ENCODE peak calls at places on chromosomes 16 and 17, in four cellular contexts. One of them, this sample, is unnamed.

GRCh38 chr17:36188891-36189306 is 7.7 kb downstream of the CCL3L1 start:
- DNase-seq in keratinocyte: no peak
- DNase-seq in fibroblast of lung: no peak
- DNase-seq in neural progenitor cell: no peak
- DNase-seq in this sample: no peak

GRCh38 chr16:58306327-58306726 is 11.5 kb upstream of the PRSS54 start:
- DNase-seq in keratinocyte: peak
- DNase-seq in fibroblast of lung: peak
- DNase-seq in neural progenitor cell: no peak
- DNase-seq in this sample: peak

GRCh38 chr17:77863814-77864161 is 94.7 kb upstream of the TNRC6C start:
- DNase-seq in keratinocyte: no peak
- DNase-seq in fibroblast of lung: peak
- DNase-seq in neural progenitor cell: no peak
- DNase-seq in this sample: peak

GRCh38 chr17:19335951-19336631 is 26.4 kb downstream of the B9D1 start:
- DNase-seq in keratinocyte: no peak
- DNase-seq in fibroblast of lung: no peak
- DNase-seq in neural progenitor cell: no peak
- DNase-seq in this sample: no peak

GRCh38 chr17:1055751-1056645 is 59.1 kb downstream of the TIMM22 start:
- DNase-seq in keratinocyte: no peak
- DNase-seq in fibroblast of lung: peak
- DNase-seq in neural progenitor cell: peak
- DNase-seq in this sample: peak

GRCh38 chr16:79801550-79802090 is 201.1 kb upstream of the MAF start:
- DNase-seq in keratinocyte: peak
- DNase-seq in fibroblast of lung: peak
- DNase-seq in neural progenitor cell: no peak
- DNase-seq in this sample: peak

GRCh38 chr17:7744416-7744815 is 26.9 kb downstream of the DNAH2 start:
- DNase-seq in keratinocyte: no peak
- DNase-seq in fibroblast of lung: no peak
- DNase-seq in neural progenitor cell: no peak
- DNase-seq in this sample: no peak

GRCh38 chr17:81735181-81736102 is 23.4 kb downstream of the SLC25A10 start:
- DNase-seq in keratinocyte: no peak
- DNase-seq in fibroblast of lung: peak
- DNase-seq in neural progenitor cell: no peak
- DNase-seq in this sample: peak

GRCh38 chr17:74453665-74454196 is 12.7 kb upstream of the CD300A start:
- DNase-seq in keratinocyte: no peak
- DNase-seq in fibroblast of lung: no peak
- DNase-seq in neural progenitor cell: peak
- DNase-seq in this sample: no peak

GRCh38 chr17:38885728-38886642 is 16.1 kb downstream of the LASP1 start:
- DNase-seq in keratinocyte: no peak
- DNase-seq in fibroblast of lung: peak
- DNase-seq in neural progenitor cell: peak
- DNase-seq in this sample: peak

GRCh38 chr17:8300629-8301242 is 5.5 kb upstream of the SLC25A35 start:
- DNase-seq in keratinocyte: no peak
- DNase-seq in fibroblast of lung: peak
- DNase-seq in neural progenitor cell: peak
- DNase-seq in this sample: peak

GRCh38 chr16:28168991-28169554 is 42.7 kb downstream of the XPO6 start:
- DNase-seq in keratinocyte: no peak
- DNase-seq in fibroblast of lung: no peak
- DNase-seq in neural progenitor cell: no peak
- DNase-seq in this sample: no peak

GRCh38 chr16:51535591-51535990 is 384.5 kb upstream of the SALL1 start:
- DNase-seq in keratinocyte: no peak
- DNase-seq in fibroblast of lung: no peak
- DNase-seq in neural progenitor cell: peak
- DNase-seq in this sample: no peak

GRCh38 chr16:72938426-72939164 is 109.3 kb downstream of the ZFHX3 start:
- DNase-seq in keratinocyte: no peak
- DNase-seq in fibroblast of lung: peak
- DNase-seq in neural progenitor cell: peak
- DNase-seq in this sample: peak

GRCh38 chr16:66740010-66740409 is 11.4 kb downstream of the DYNC1LI2 start:
- DNase-seq in keratinocyte: no peak
- DNase-seq in fibroblast of lung: no peak
- DNase-seq in neural progenitor cell: peak
- DNase-seq in this sample: peak

GRCh38 chr16:83928341-83929055 is 24.5 kb upstream of the OSGIN1 start:
- DNase-seq in keratinocyte: no peak
- DNase-seq in fibroblast of lung: peak
- DNase-seq in neural progenitor cell: no peak
- DNase-seq in this sample: peak

GRCh38 chr16:56874800-56875199 is 9.8 kb downstream of the SLC12A3 start:
- DNase-seq in keratinocyte: no peak
- DNase-seq in fibroblast of lung: peak
- DNase-seq in neural progenitor cell: no peak
- DNase-seq in this sample: no peak

GRCh38 chr17:9470171-9470570 is 105.4 kb downstream of the STX8 start:
- DNase-seq in keratinocyte: no peak
- DNase-seq in fibroblast of lung: peak
- DNase-seq in neural progenitor cell: no peak
- DNase-seq in this sample: peak

GRCh38 chr16:23013484-23013883 is 135.8 kb downstream of the USP31 start:
- DNase-seq in keratinocyte: no peak
- DNase-seq in fibroblast of lung: no peak
- DNase-seq in neural progenitor cell: peak
- DNase-seq in this sample: peak

GRCh38 chr16:59783191-59783590 is 1049.1 kb upstream of the GOT2 start:
- DNase-seq in keratinocyte: no peak
- DNase-seq in fibroblast of lung: peak
- DNase-seq in neural progenitor cell: no peak
- DNase-seq in this sample: peak

GRCh38 chr17:73067075-73067474 is 25.4 kb downstream of the SLC39A11 start:
- DNase-seq in keratinocyte: no peak
- DNase-seq in fibroblast of lung: peak
- DNase-seq in neural progenitor cell: no peak
- DNase-seq in this sample: no peak

GRCh38 chr16:80046848-80047247 is 446.3 kb upstream of the MAF start:
- DNase-seq in keratinocyte: no peak
- DNase-seq in fibroblast of lung: no peak
- DNase-seq in neural progenitor cell: no peak
- DNase-seq in this sample: no peak

GRCh38 chr16:24988593-24989338 is 26.4 kb downstream of the ARHGAP17 start:
- DNase-seq in keratinocyte: no peak
- DNase-seq in fibroblast of lung: peak
- DNase-seq in neural progenitor cell: no peak
- DNase-seq in this sample: peak

GRCh38 chr17:77124192-77124908 is 16.4 kb upstream of the SEC14L1 start:
- DNase-seq in keratinocyte: no peak
- DNase-seq in fibroblast of lung: peak
- DNase-seq in neural progenitor cell: no peak
- DNase-seq in this sample: peak

DNA sequence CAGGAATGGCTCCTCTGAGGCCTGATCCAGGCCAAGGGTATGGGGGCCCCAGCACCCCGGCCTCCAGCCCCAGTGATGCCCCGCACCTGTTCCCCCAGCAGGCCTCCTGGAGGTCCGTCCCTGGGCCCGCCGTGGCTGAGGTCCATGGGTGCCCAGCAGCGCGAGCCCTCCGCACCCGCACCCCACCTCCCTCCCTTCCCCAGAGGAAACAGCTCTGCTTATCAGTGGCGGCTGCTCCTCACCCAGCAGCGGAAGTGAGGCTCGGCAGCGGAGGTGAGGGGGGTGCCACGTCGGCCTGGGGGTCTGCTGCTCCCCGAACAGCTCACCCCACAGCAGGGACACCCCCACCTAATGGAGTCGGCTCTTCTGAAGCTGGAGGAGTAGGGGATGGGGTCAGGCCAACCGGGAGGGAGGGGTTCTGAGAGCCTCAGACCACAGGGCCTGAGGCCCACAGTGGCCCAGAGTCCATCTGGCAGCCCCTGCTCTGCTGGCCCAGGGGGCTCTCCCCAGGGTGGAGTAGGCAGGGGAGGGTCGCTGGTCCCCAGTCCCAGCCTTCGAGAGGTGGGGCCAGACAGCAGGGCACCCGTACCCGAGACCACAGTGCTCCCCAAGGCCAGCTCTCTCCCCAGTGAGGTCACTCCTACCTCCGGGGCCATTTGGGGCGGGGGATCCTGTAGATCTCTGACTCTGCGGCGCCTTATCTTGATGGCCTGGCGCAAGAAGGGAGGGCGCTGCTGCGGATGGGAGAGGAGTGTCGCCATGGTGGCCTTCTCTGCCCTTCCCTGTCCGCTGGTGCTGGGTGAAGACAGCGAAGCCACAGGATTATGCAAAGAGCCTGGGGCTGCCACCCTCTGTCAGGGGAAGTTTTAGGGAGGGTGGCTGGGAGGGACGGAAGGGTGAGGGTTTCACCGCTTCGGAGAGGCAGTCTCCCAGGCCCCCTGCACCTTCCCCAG is at the start of gene UNC13D:
- DNase-seq in keratinocyte: no peak
- DNase-seq in fibroblast of lung: no peak
- DNase-seq in neural progenitor cell: no peak
- DNase-seq in this sample: no peak
- H3K4me2 ChIP-seq in keratinocyte: peak
- H3K4me2 ChIP-seq in fibroblast of lung: no peak
- H3K4me2 ChIP-seq in neural progenitor cell: no peak
- H3K4me2 ChIP-seq in this sample: no peak

GRCh38 chr17:68461122-68461539 is 3.8 kb upstream of the WIPI1 start:
- DNase-seq in keratinocyte: no peak
- DNase-seq in fibroblast of lung: no peak
- DNase-seq in neural progenitor cell: no peak
- DNase-seq in this sample: no peak
- H3K4me2 ChIP-seq in keratinocyte: no peak
- H3K4me2 ChIP-seq in fibroblast of lung: no peak
- H3K4me2 ChIP-seq in neural progenitor cell: no peak
- H3K4me2 ChIP-seq in this sample: no peak

GRCh38 chr16:55323637-55324490 is at the start of gene IRX6:
- DNase-seq in keratinocyte: peak
- DNase-seq in fibroblast of lung: no peak
- DNase-seq in neural progenitor cell: peak
- DNase-seq in this sample: peak
- H3K4me2 ChIP-seq in keratinocyte: peak
- H3K4me2 ChIP-seq in fibroblast of lung: no peak
- H3K4me2 ChIP-seq in neural progenitor cell: peak
- H3K4me2 ChIP-seq in this sample: no peak

GRCh38 chr16:586645-587590 is 2.9 kb upstream of the RAB40C start:
- DNase-seq in keratinocyte: no peak
- DNase-seq in fibroblast of lung: peak
- DNase-seq in neural progenitor cell: no peak
- DNase-seq in this sample: peak

GRCh38 chr16:585351-585750 is 4.5 kb upstream of the RAB40C start:
- DNase-seq in keratinocyte: no peak
- DNase-seq in fibroblast of lung: no peak
- DNase-seq in neural progenitor cell: peak
- DNase-seq in this sample: no peak

GRCh38 chr16:583815-584591 is 5.9 kb upstream of the RAB40C start:
- DNase-seq in keratinocyte: no peak
- DNase-seq in fibroblast of lung: no peak
- DNase-seq in neural progenitor cell: no peak
- DNase-seq in this sample: no peak

GRCh38 chr16:588639-588888 is 1.3 kb upstream of the RAB40C start:
- DNase-seq in keratinocyte: no peak
- DNase-seq in fibroblast of lung: peak
- DNase-seq in neural progenitor cell: peak
- DNase-seq in this sample: peak

GRCh38 chr16:586047-586644 is 3.7 kb upstream of the RAB40C start:
- DNase-seq in keratinocyte: no peak
- DNase-seq in fibroblast of lung: peak
- DNase-seq in neural progenitor cell: no peak
- DNase-seq in this sample: peak
- H3K4me2 ChIP-seq in keratinocyte: no peak
- H3K4me2 ChIP-seq in fibroblast of lung: no peak
- H3K4me2 ChIP-seq in neural progenitor cell: no peak
- H3K4me2 ChIP-seq in this sample: no peak

DNA sequence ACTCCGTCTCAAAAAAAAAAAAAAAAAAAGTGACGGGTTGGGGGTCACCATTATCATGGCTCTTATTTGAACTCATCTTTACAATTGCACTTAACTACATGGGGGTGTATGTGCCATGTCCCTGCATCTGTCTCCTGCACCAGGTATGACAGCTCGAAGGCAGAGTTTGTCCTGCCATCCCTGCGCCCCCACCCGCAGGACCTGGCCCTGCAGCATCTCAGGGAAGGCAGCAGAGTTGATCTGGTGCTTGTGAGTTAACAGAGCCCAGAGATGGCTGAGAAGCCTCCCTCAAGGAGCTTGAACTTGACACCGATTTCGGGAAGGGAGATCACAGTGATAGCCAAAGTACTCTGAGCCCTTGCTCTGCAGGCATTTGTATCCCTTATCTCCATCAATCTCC is 44.8 kb downstream of the C16orf82 start:
- DNase-seq in keratinocyte: no peak
- DNase-seq in fibroblast of lung: no peak
- DNase-seq in neural progenitor cell: no peak
- DNase-seq in this sample: no peak
- H3K4me2 ChIP-seq in keratinocyte: no peak
- H3K4me2 ChIP-seq in fibroblast of lung: no peak
- H3K4me2 ChIP-seq in neural progenitor cell: no peak
- H3K4me2 ChIP-seq in this sample: no peak

GRCh38 chr16:30889721-30890120 is 4.2 kb downstream of the BCL7C start:
- DNase-seq in keratinocyte: no peak
- DNase-seq in fibroblast of lung: peak
- DNase-seq in neural progenitor cell: no peak
- DNase-seq in this sample: no peak
- H3K4me2 ChIP-seq in keratinocyte: no peak
- H3K4me2 ChIP-seq in fibroblast of lung: no peak
- H3K4me2 ChIP-seq in neural progenitor cell: no peak
- H3K4me2 ChIP-seq in this sample: no peak

GRCh38 chr17:44202756-44203155 is 3.1 kb upstream of the ATXN7L3 start:
- DNase-seq in keratinocyte: no peak
- DNase-seq in fibroblast of lung: no peak
- DNase-seq in neural progenitor cell: no peak
- DNase-seq in this sample: no peak
- H3K4me2 ChIP-seq in keratinocyte: no peak
- H3K4me2 ChIP-seq in fibroblast of lung: peak
- H3K4me2 ChIP-seq in neural progenitor cell: no peak
- H3K4me2 ChIP-seq in this sample: no peak

GRCh38 chr16:89084411-89084810 is 9.2 kb upstream of the ACSF3 start:
- DNase-seq in keratinocyte: no peak
- DNase-seq in fibroblast of lung: no peak
- DNase-seq in neural progenitor cell: no peak
- DNase-seq in this sample: peak
- H3K4me2 ChIP-seq in keratinocyte: no peak
- H3K4me2 ChIP-seq in fibroblast of lung: no peak
- H3K4me2 ChIP-seq in neural progenitor cell: no peak
- H3K4me2 ChIP-seq in this sample: no peak